ENCODE peak calls at places on chromosomes 4 and X, in eight cellular contexts. I is sigmoid colon, O is pancreas, B is astrocyte, P is tibial nerve, W is OCI-LY7, M is ascending aorta, J is cardiac muscle cell. R is an unnamed sample.

GRCh38 chr4:64230709-64231310 is 178.4 kb downstream of the TECRL start:
- DNase-seq in O (no peak), B (peak; percentile 10), I (no peak), W (peak; percentile 46), P (no peak), M (no peak), J (peak; percentile 10), R (no peak)

GRCh38 chr4:6885953-6886557 is 23.6 kb upstream of the TBC1D14 start:
- DNase-seq in J (peak; percentile 66), P (peak; percentile 45), W (peak; percentile 56), O (no peak), M (peak; percentile 50), B (peak; percentile 75), I (peak; percentile 82), R (no peak)

GRCh38 chrX:19709117-19709811 is 178.1 kb downstream of the SH3KBP1 start:
- DNase-seq in W (no peak), O (no peak), M (no peak), B (no peak), J (no peak), I (no peak), P (no peak), R (no peak)

GRCh38 chr4:16194199-16194598 is 32.1 kb downstream of the TAPT1 start:
- DNase-seq in I (no peak), B (peak; percentile 88), P (no peak), J (peak; percentile 73), W (no peak), O (no peak), M (no peak), R (no peak)

GRCh38 chrX:72395252-72395651 is 89.5 kb upstream of the CITED1 start:
- DNase-seq in W (no peak), J (peak; percentile 10), I (no peak), O (no peak), M (no peak), P (no peak), B (no peak), R (no peak)

GRCh38 chr4:107094976-107095375 is 58.9 kb upstream of the DKK2 start:
- DNase-seq in W (no peak), B (no peak), P (no peak), O (no peak), I (no peak), J (peak; percentile 33), M (no peak), R (no peak)

GRCh38 chrX:148572332-148572731 is 71.9 kb downstream of the AFF2 start:
- DNase-seq in B (no peak), J (no peak), P (no peak), M (no peak), I (no peak), W (no peak), O (no peak), R (no peak)

GRCh38 chr4:4395849-4396627 is 9.1 kb downstream of the NSG1 start:
- DNase-seq in P (no peak), O (peak; percentile 40), I (no peak), J (peak; percentile 47), M (no peak), B (peak; percentile 6), W (peak; percentile 54), R (peak; percentile 42)

GRCh38 chrX:11663875-11664210 is 1.9 kb downstream of the ARHGAP6 start:
- DNase-seq in J (peak; percentile 6), M (no peak), O (no peak), I (no peak), B (no peak), P (no peak), W (no peak), R (no peak)

GRCh38 chr4:128916832-128917231 is 107.3 kb downstream of the JADE1 start:
- DNase-seq in W (peak; percentile 2), P (peak; percentile 22), J (no peak), O (no peak), M (peak; percentile 18), I (no peak), B (no peak), R (peak; percentile 12)

GRCh38 chr4:142781114-142781513 is 65.0 kb downstream of the INPP4B start:
- DNase-seq in W (no peak), P (no peak), J (no peak), O (no peak), M (no peak), I (no peak), B (peak; percentile 23), R (no peak)

GRCh38 chrX:104343408-104344129 is 88.8 kb upstream of the ESX1 start:
- DNase-seq in P (peak; percentile 31), O (no peak), J (peak; percentile 86), B (peak; percentile 77), I (no peak), M (no peak), W (peak; percentile 46), R (no peak)

GRCh38 chrX:41192880-41193279 is 107.6 kb downstream of the USP9X start:
- DNase-seq in W (no peak), I (no peak), M (no peak), P (no peak), O (no peak), J (no peak), B (no peak), R (no peak)

GRCh38 chr4:53044651-53044960 is 182.5 kb downstream of the RASL11B start:
- DNase-seq in O (no peak), M (no peak), W (no peak), P (no peak), I (no peak), J (no peak), B (no peak), R (no peak)

GRCh38 chrX:4547218-4547836 is 833.9 kb upstream of the PRKX start:
- DNase-seq in I (no peak), B (peak; percentile 2), W (peak; percentile 46), J (peak; percentile 33), P (peak; percentile 26), O (no peak), M (no peak), R (peak; percentile 1)

GRCh38 chrX:84340981-84341380 is 153.0 kb upstream of the RPS6KA6 start:
- DNase-seq in W (no peak), M (no peak), O (no peak), B (peak; percentile 53), P (no peak), I (no peak), J (peak; percentile 3), R (no peak)

GRCh38 chr4:74793757-74794340 is 474 bp downstream of the BTC start:
- DNase-seq in B (no peak), P (no peak), J (peak; percentile 48), I (peak; percentile 81), W (no peak), M (no peak), O (peak; percentile 95), R (peak; percentile 31)

GRCh38 chr4:84938316-84938715 is 28.2 kb downstream of the WDFY3 start:
- DNase-seq in B (peak; percentile 79), M (no peak), W (no peak), P (no peak), O (no peak), J (peak; percentile 78), I (no peak), R (no peak)

GRCh38 chrX:9708086-9708485 is 57.6 kb downstream of the GPR143 start:
- DNase-seq in P (no peak), I (no peak), B (no peak), M (no peak), J (no peak), O (no peak), W (no peak), R (no peak)
- H3K36me3 ChIP-seq in P (no peaks in the 10 kb centered on the region), I (no peaks in the 10 kb centered on the region), B (no peaks in the 10 kb centered on the region), M (peaks cover 55% of the 10 kb centered on the region), J (peaks cover 48% of the 10 kb centered on the region), O (peaks cover 6% of the 10 kb centered on the region), W (no peaks in the 10 kb centered on the region), R (no peaks in the 10 kb centered on the region)

GRCh38 chr4:146256328-146256727 is 42.0 kb downstream of the REELD1 start:
- DNase-seq in O (no peak), W (no peak), J (no peak), B (no peak), M (no peak), P (no peak), I (no peak), R (no peak)

GRCh38 chr4:146257511-146257910 is 43.2 kb downstream of the REELD1 start:
- DNase-seq in B (no peak), J (no peak), O (no peak), I (no peak), P (no peak), M (no peak), W (no peak), R (no peak)

GRCh38 chr4:146255874-146256273 is 41.5 kb downstream of the REELD1 start:
- DNase-seq in J (peak; percentile 83), W (no peak), M (no peak), O (no peak), P (no peak), I (no peak), B (peak; percentile 95), R (no peak)

GRCh38 chr4:146255463-146255862 is 41.1 kb downstream of the REELD1 start:
- DNase-seq in P (no peak), I (no peak), M (no peak), W (no peak), O (no peak), B (peak; percentile 80), J (peak; percentile 68), R (no peak)

DNA sequence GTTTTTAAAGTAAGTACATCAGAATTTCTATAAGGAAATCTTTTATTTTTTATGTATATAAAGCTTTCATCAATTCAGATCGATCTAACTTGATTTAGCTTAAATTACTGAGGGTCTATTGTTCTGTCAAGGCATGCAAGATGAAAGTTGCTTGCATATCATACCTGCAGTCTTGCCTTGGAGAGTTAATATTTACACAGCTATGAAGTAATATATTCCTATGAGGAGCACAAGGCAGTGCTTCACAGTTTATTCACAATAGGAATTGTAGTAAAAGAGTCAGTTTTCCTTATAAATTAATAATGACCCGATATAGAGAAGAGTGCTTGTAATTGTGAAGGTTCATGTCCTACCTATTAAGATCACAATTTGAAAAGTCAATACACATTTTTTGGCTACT is 38.6 kb downstream of the REELD1 start:
- DNase-seq in J (no peak), M (no peak), W (no peak), B (no peak), I (no peak), O (no peak), P (no peak), R (no peak)
- TF ChIP-seq CTCF in J (no peak), M (no peak), W (no peak), B (no peak), I (no peak), O (no peak), P (no peak), R (no peak)

DNA sequence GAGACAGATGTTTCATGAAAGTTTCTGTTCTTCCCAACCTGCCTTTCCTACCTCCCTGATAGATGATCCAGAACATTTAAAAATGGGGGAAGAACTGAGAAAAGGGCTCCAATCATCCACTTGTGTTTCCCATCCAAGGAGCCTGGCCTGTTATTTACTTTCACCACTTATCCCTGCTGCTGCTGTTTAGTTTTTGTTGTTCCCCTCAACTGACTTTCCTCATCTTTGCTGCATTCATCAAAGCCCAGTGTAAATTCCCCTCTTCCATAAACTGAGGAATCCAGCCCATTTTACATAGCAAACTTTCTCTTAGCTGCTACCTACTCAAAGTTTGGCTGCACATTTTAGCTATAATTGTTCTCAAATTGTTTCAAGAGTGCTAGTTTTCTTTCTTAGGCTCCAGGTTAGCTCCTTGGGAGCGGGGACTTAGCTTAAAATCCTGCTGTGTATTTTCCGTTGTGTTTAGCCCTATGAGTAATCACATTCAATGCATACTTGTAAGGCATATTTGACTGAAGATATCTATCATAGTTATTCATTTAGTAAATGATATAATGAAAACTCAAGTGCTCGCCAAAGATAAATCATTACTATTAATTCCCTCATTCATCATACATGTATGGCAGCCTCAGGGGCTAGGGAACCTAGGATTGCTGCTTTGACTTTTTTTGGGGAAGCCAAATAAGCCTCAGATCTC is 1.4 kb upstream of the PTPN13 start:
- DNase-seq in M (no peak), I (no peak), J (no peak), B (peak; percentile 45), W (no peak), P (no peak), O (no peak), R (no peak)
- H3K4me3 ChIP-seq in M (peak overlapping the region; percentile 59), I (no peak overlapping the region), J (peak overlapping the region; percentile 52), B (peak overlapping the region; percentile 7), W (no peak overlapping the region), P (peak overlapping the region; percentile 91), O (peak overlapping the region; percentile 83), R (no peak overlapping the region)

GRCh38 chr4:112646632-112647537 is 9.9 kb downstream of the LARP7 start:
- DNase-seq in O (no peak), P (no peak), I (no peak), M (no peak), J (no peak), B (no peak), W (no peak), R (no peak)
- H3K36me3 ChIP-seq in O (peaks cover 61% of the 10 kb centered on the region), P (peaks cover 15% of the 10 kb centered on the region), I (peaks cover 9% of the 10 kb centered on the region), M (peaks cover 61% of the 10 kb centered on the region), J (peaks cover 11% of the 10 kb centered on the region), B (peaks cover 19% of the 10 kb centered on the region), W (peaks cover 85% of the 10 kb centered on the region), R (peaks cover 5% of the 10 kb centered on the region)

R was measured in GM06990.